ENCODE peak calls at places on chromosomes 16 and 17, in five cellular contexts. M, G, A, Z and C are unnamed samples.

GRCh38 chr16:19696312-19696711 is 21.7 kb downstream of the KNOP1 start:
- DNase-seq in A (peak), G (peak), Z (no peak), M (no peak), C (no peak)

GRCh38 chr17:33318241-33318640 is 25.1 kb upstream of the ASIC2 start:
- DNase-seq in Z (no peak), G (no peak), M (no peak), A (no peak), C (no peak)

GRCh38 chr17:21298983-21299519 is 14.5 kb downstream of the MAP2K3 start:
- DNase-seq in G (no peak), Z (no peak), A (no peak), M (no peak), C (no peak)

GRCh38 chr17:42577140-42577531 is 393 bp downstream of the PSMC3IP start:
- DNase-seq in A (no peak), Z (no peak), G (peak), M (no peak), C (no peak)

GRCh38 chr17:75749545-75750389 is 15.2 kb downstream of the GALK1 start:
- DNase-seq in Z (peak), A (peak), M (peak), G (peak), C (peak)

GRCh38 chr16:80807916-80808315 is 3.5 kb upstream of the CDYL2 start:
- DNase-seq in A (no peak), Z (no peak), M (no peak), G (no peak), C (no peak)

GRCh38 chr16:70250748-70251650 is 741 bp downstream of the EXOSC6 start:
- DNase-seq in M (peak), Z (peak), A (peak), G (peak), C (peak)

GRCh38 chr17:63405020-63405419 is 41.1 kb downstream of the CYB561 start:
- DNase-seq in G (no peak), A (no peak), Z (no peak), M (no peak), C (no peak)

GRCh38 chr17:66227212-66228045 is 1.8 kb downstream of the APOH start:
- DNase-seq in M (no peak), Z (no peak), G (no peak), A (no peak), C (no peak)

GRCh38 chr17:44555056-44555455 is 2.2 kb upstream of the FZD2 start:
- DNase-seq in G (no peak), M (no peak), Z (peak), A (no peak), C (no peak)

GRCh38 chr16:17470002-17470870 is 524 bp downstream of the XYLT1 start:
- DNase-seq in Z (no peak), M (peak), A (no peak), G (no peak), C (no peak)

GRCh38 chr16:86935323-86935669 is 356.9 kb downstream of the FOXL1 start:
- DNase-seq in A (no peak), M (no peak), Z (no peak), G (no peak), C (no peak)

GRCh38 chr17:78933959-78934568 is 8.9 kb upstream of the TIMP2 start:
- DNase-seq in G (peak), M (peak), Z (peak), A (peak), C (peak)
- H2BK120ac ChIP-seq in G (peak), M (no peak), Z (no peak), A (peak), C (no peak)

DNA sequence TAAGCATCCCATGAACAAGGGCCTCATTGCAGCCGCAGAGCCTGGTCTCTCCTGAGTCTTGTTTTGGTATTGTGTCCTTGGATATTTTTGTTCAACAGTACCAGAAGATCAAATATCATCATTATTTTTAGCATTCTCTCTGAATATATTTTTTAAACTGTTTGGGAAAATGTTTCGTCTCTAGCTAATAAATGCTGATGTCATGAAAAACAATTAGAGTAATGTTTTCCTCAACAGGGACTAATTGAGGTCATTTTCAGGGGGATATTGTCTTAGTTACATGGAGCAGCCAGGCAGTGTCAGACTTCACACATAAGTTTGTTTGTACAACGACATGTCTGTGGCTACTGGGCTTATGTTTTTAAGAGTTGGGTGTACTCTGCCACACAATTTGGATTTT is 805.3 kb upstream of the SOX9 start:
- DNase-seq in M (no peak), Z (no peak), G (no peak), A (no peak), C (no peak)
- H2BK120ac ChIP-seq in M (no peak), Z (no peak), G (no peak), A (no peak), C (no peak)

DNA sequence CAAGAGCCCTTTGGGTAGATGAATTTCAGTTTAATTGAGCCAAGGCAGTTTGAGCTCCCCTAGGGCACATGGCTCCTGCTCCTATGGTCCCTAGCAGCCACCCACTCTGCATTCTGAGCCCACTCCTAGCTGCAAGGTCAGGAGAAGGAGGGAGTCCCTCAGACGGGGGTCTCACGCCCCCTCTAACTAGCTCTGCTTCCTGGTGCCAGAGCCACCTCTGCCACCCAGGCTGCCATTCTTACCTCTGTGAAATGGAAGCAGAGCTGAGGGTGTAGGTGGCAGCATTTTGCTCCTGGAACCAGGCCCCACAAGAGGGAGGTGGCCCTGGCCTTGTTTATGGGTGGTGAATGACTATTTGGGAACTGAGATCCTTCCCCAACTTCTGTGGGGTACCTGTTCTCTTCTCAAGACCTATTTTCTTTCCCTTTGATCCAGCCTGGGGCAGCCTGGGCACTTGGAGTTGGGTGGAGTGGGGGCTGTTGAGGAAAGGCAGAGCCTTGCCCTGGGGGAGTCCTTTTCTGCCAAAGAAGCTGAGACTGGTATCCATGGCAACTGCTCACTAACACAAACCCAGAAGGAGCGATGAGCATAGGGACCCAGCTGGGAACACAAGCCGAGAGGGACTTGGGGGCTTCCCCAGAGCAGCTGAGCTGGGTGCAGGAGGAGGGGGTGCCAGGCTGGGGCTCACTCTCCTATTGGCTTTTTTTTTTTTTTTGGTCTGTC is 4.8 kb downstream of the SPNS2 start:
- DNase-seq in G (no peak), Z (no peak), M (no peak), A (no peak), C (no peak)
- H2BK120ac ChIP-seq in G (no peak), Z (no peak), M (no peak), A (no peak), C (no peak)

DNA sequence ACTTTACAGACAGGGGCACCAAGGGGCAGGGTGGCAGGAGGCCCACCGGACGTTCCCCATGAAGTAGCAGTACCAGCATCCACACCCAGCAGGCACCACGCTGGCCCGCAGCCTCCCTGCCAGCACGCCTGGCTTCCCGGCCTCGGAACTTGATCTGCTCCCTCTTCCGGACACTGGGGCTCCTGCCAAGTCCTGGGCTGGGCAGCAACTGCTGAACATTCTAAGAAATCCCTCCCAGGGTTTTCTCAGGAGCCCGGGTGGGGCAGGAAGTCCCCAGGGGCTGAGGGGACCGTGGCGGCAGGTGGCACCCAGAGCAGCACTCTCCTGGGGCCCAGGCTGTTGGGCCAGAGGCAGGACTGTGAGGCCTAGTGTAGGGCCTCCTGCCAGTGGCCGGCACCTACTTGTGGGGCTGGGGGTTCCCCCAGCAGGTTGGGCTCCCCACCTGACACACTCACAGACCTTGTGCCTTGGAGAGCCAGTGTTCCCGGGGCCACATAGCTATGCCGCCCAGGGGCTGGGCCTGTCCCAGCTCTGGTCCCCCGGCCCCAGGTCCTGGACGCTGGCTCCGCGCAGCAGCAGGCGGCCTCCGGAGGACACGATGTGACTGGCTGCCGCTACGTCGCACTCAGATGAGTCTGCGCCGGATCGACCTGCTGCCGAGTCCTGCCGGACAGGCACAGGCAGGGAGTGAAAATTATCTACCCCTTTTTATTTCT is 86.2 kb upstream of the CBX4 start:
- DNase-seq in Z (no peak), G (no peak), A (peak), M (no peak), C (no peak)
- H2BK120ac ChIP-seq in Z (peak), G (no peak), A (no peak), M (no peak), C (no peak)

GRCh38 chr17:77374170-77374936 is 233.6 kb downstream of the SEC14L1 start:
- DNase-seq in G (peak), M (peak), Z (peak), A (peak), C (peak)
- H2BK120ac ChIP-seq in G (peak), M (no peak), Z (no peak), A (peak), C (no peak)

GRCh38 chr16:11128211-11129123 is 127.5 kb downstream of the SOCS1 start:
- DNase-seq in G (peak), M (no peak), A (peak), Z (no peak), C (peak)
- H2BK120ac ChIP-seq in G (no peak), M (no peak), A (peak), Z (no peak), C (no peak)

DNA sequence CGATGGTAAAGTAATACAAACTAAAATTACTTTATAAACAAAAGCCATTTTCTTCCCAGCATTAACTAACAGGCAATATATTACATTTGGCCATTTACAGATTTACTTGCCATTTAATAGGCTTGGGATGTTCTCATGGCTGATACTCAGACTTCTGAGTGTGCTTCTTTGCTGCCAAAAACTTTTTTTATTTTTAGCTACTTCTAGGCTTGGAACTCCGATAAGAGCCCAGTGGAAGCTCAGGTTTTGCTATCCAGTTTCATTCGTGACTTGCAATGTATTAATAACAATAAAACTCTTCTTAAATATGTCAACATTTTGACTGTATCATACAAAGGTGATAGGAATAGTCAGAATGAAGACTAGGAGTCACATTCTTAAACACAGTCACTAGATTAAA is 152.3 kb downstream of the ITFG1 start:
- DNase-seq in A (peak), Z (no peak), G (no peak), M (no peak), C (no peak)
- H2BK120ac ChIP-seq in A (no peak), Z (no peak), G (no peak), M (no peak), C (no peak)